ENCODE peak calls at places on chromosomes 16 and 17, in six cellular contexts. One of them, this sample, is unnamed.
A peak's percentile ranks its signal among the peaks of the same experiment; 100 is the strongest.

GRCh38 chr16:68155425-68155824 is 70.3 kb downstream of the NFATC3 start:
- DNase-seq in endothelial cell: no peak
- DNase-seq in stimulated activated CD4-positive, alpha-beta T cell treated with anti-CD3 and anti-CD28 coated beads, Interleukin-1b, Interleukin-23, amount 100 ng/mL, for 1 hour: no peak
- DNase-seq in NCI-H187: no peak
- DNase-seq in NCI-H446 treated with DMSO at 0.1 percent for 48 hours: no peak
- DNase-seq in ACHN: no peak
- DNase-seq in this sample: no peak

GRCh38 chr16:7239547-7239946 is 93.1 kb upstream of the RBFOX1 start:
- DNase-seq in ACHN: no peak
- DNase-seq in NCI-H446 treated with DMSO at 0.1 percent for 48 hours: no peak
- DNase-seq in stimulated activated CD4-positive, alpha-beta T cell treated with anti-CD3 and anti-CD28 coated beads, Interleukin-1b, Interleukin-23, amount 100 ng/mL, for 1 hour: no peak
- DNase-seq in endothelial cell: no peak
- DNase-seq in NCI-H187: no peak
- DNase-seq in this sample: no peak

GRCh38 chr17:62652251-62653001 is 25.0 kb downstream of the MRC2 start:
- DNase-seq in stimulated activated CD4-positive, alpha-beta T cell treated with anti-CD3 and anti-CD28 coated beads, Interleukin-1b, Interleukin-23, amount 100 ng/mL, for 1 hour: no peak
- DNase-seq in NCI-H446 treated with DMSO at 0.1 percent for 48 hours: no peak
- DNase-seq in NCI-H187: no peak
- DNase-seq in ACHN: peak; percentile 67
- DNase-seq in endothelial cell: peak; percentile 61
- DNase-seq in this sample: no peak

GRCh38 chr17:47705536-47706481 is 11.8 kb downstream of the TBKBP1 start:
- DNase-seq in NCI-H187: no peak
- DNase-seq in endothelial cell: no peak
- DNase-seq in NCI-H446 treated with DMSO at 0.1 percent for 48 hours: no peak
- DNase-seq in stimulated activated CD4-positive, alpha-beta T cell treated with anti-CD3 and anti-CD28 coated beads, Interleukin-1b, Interleukin-23, amount 100 ng/mL, for 1 hour: no peak
- DNase-seq in ACHN: no peak
- DNase-seq in this sample: peak; percentile 71

GRCh38 chr17:57356722-57357391 is 100.5 kb downstream of the MSI2 start:
- DNase-seq in endothelial cell: no peak
- DNase-seq in stimulated activated CD4-positive, alpha-beta T cell treated with anti-CD3 and anti-CD28 coated beads, Interleukin-1b, Interleukin-23, amount 100 ng/mL, for 1 hour: no peak
- DNase-seq in NCI-H446 treated with DMSO at 0.1 percent for 48 hours: no peak
- DNase-seq in NCI-H187: no peak
- DNase-seq in ACHN: peak; percentile 31
- DNase-seq in this sample: no peak

GRCh38 chr17:75681289-75681688 is 14.2 kb downstream of the SAP30BP start:
- DNase-seq in ACHN: no peak
- DNase-seq in NCI-H446 treated with DMSO at 0.1 percent for 48 hours: no peak
- DNase-seq in NCI-H187: no peak
- DNase-seq in stimulated activated CD4-positive, alpha-beta T cell treated with anti-CD3 and anti-CD28 coated beads, Interleukin-1b, Interleukin-23, amount 100 ng/mL, for 1 hour: no peak
- DNase-seq in endothelial cell: no peak
- DNase-seq in this sample: no peak

GRCh38 chr17:59572301-59572924 is 7.0 kb downstream of the DHX40 start:
- DNase-seq in ACHN: no peak
- DNase-seq in stimulated activated CD4-positive, alpha-beta T cell treated with anti-CD3 and anti-CD28 coated beads, Interleukin-1b, Interleukin-23, amount 100 ng/mL, for 1 hour: no peak
- DNase-seq in NCI-H446 treated with DMSO at 0.1 percent for 48 hours: no peak
- DNase-seq in NCI-H187: no peak
- DNase-seq in endothelial cell: no peak
- DNase-seq in this sample: no peak

GRCh38 chr17:40560592-40561293 is 4.5 kb downstream of the CCR7 start:
- DNase-seq in ACHN: peak; percentile 97
- DNase-seq in endothelial cell: no peak
- DNase-seq in NCI-H446 treated with DMSO at 0.1 percent for 48 hours: no peak
- DNase-seq in NCI-H187: no peak
- DNase-seq in stimulated activated CD4-positive, alpha-beta T cell treated with anti-CD3 and anti-CD28 coated beads, Interleukin-1b, Interleukin-23, amount 100 ng/mL, for 1 hour: no peak
- DNase-seq in this sample: no peak

GRCh38 chr16:64975821-64976220 is 146.0 kb downstream of the CDH11 start:
- DNase-seq in stimulated activated CD4-positive, alpha-beta T cell treated with anti-CD3 and anti-CD28 coated beads, Interleukin-1b, Interleukin-23, amount 100 ng/mL, for 1 hour: no peak
- DNase-seq in endothelial cell: no peak
- DNase-seq in NCI-H446 treated with DMSO at 0.1 percent for 48 hours: no peak
- DNase-seq in ACHN: no peak
- DNase-seq in NCI-H187: no peak
- DNase-seq in this sample: no peak

GRCh38 chr16:30786115-30786935 is 680 bp downstream of the ZNF629 start:
- DNase-seq in stimulated activated CD4-positive, alpha-beta T cell treated with anti-CD3 and anti-CD28 coated beads, Interleukin-1b, Interleukin-23, amount 100 ng/mL, for 1 hour: no peak
- DNase-seq in NCI-H446 treated with DMSO at 0.1 percent for 48 hours: no peak
- DNase-seq in NCI-H187: no peak
- DNase-seq in ACHN: peak; percentile 73
- DNase-seq in endothelial cell: peak; percentile 57
- DNase-seq in this sample: no peak

GRCh38 chr17:61458491-61459433 is 6.5 kb downstream of the TBX4 start:
- DNase-seq in endothelial cell: no peak
- DNase-seq in NCI-H187: no peak
- DNase-seq in ACHN: no peak
- DNase-seq in stimulated activated CD4-positive, alpha-beta T cell treated with anti-CD3 and anti-CD28 coated beads, Interleukin-1b, Interleukin-23, amount 100 ng/mL, for 1 hour: no peak
- DNase-seq in NCI-H446 treated with DMSO at 0.1 percent for 48 hours: no peak
- DNase-seq in this sample: no peak

GRCh38 chr16:66058181-66058580 is 308.3 kb upstream of the CDH5 start:
- DNase-seq in NCI-H187: no peak
- DNase-seq in ACHN: no peak
- DNase-seq in NCI-H446 treated with DMSO at 0.1 percent for 48 hours: no peak
- DNase-seq in endothelial cell: no peak
- DNase-seq in stimulated activated CD4-positive, alpha-beta T cell treated with anti-CD3 and anti-CD28 coated beads, Interleukin-1b, Interleukin-23, amount 100 ng/mL, for 1 hour: no peak
- DNase-seq in this sample: no peak

GRCh38 chr17:67362173-67362572 is 4.2 kb downstream of the PSMD12 start:
- DNase-seq in ACHN: no peak
- DNase-seq in stimulated activated CD4-positive, alpha-beta T cell treated with anti-CD3 and anti-CD28 coated beads, Interleukin-1b, Interleukin-23, amount 100 ng/mL, for 1 hour: no peak
- DNase-seq in NCI-H187: no peak
- DNase-seq in NCI-H446 treated with DMSO at 0.1 percent for 48 hours: no peak
- DNase-seq in endothelial cell: no peak
- DNase-seq in this sample: no peak

GRCh38 chr16:70437582-70438324 is 1.1 kb downstream of the ST3GAL2 start:
- DNase-seq in ACHN: peak; percentile 59
- DNase-seq in NCI-H187: no peak
- DNase-seq in endothelial cell: no peak
- DNase-seq in stimulated activated CD4-positive, alpha-beta T cell treated with anti-CD3 and anti-CD28 coated beads, Interleukin-1b, Interleukin-23, amount 100 ng/mL, for 1 hour: no peak
- DNase-seq in NCI-H446 treated with DMSO at 0.1 percent for 48 hours: no peak
- DNase-seq in this sample: no peak

GRCh38 chr17:4902540-4902939 is 358 bp downstream of the CHRNE start:
- DNase-seq in NCI-H446 treated with DMSO at 0.1 percent for 48 hours: no peak
- DNase-seq in stimulated activated CD4-positive, alpha-beta T cell treated with anti-CD3 and anti-CD28 coated beads, Interleukin-1b, Interleukin-23, amount 100 ng/mL, for 1 hour: no peak
- DNase-seq in ACHN: no peak
- DNase-seq in NCI-H187: no peak
- DNase-seq in endothelial cell: no peak
- DNase-seq in this sample: no peak

GRCh38 chr17:1714488-1714979 is 4.4 kb upstream of the TLCD2 start:
- DNase-seq in stimulated activated CD4-positive, alpha-beta T cell treated with anti-CD3 and anti-CD28 coated beads, Interleukin-1b, Interleukin-23, amount 100 ng/mL, for 1 hour: no peak
- DNase-seq in endothelial cell: peak; percentile 90
- DNase-seq in NCI-H187: no peak
- DNase-seq in NCI-H446 treated with DMSO at 0.1 percent for 48 hours: peak; percentile 71
- DNase-seq in ACHN: peak; percentile 99
- DNase-seq in this sample: no peak

GRCh38 chr16:70512456-70512855 is 10.9 kb downstream of the COG4 start:
- DNase-seq in stimulated activated CD4-positive, alpha-beta T cell treated with anti-CD3 and anti-CD28 coated beads, Interleukin-1b, Interleukin-23, amount 100 ng/mL, for 1 hour: no peak
- DNase-seq in NCI-H446 treated with DMSO at 0.1 percent for 48 hours: no peak
- DNase-seq in endothelial cell: no peak
- DNase-seq in NCI-H187: no peak
- DNase-seq in ACHN: peak; percentile 19
- DNase-seq in this sample: no peak

GRCh38 chr16:19118938-19119431 is 5.2 kb downstream of the ITPRIPL2 start:
- DNase-seq in NCI-H446 treated with DMSO at 0.1 percent for 48 hours: no peak
- DNase-seq in NCI-H187: no peak
- DNase-seq in ACHN: peak; percentile 91
- DNase-seq in endothelial cell: no peak
- DNase-seq in stimulated activated CD4-positive, alpha-beta T cell treated with anti-CD3 and anti-CD28 coated beads, Interleukin-1b, Interleukin-23, amount 100 ng/mL, for 1 hour: no peak
- DNase-seq in this sample: no peak

GRCh38 chr17:47891545-47892088 is 4.4 kb upstream of the SP2 start:
- DNase-seq in ACHN: no peak
- DNase-seq in NCI-H446 treated with DMSO at 0.1 percent for 48 hours: no peak
- DNase-seq in endothelial cell: no peak
- DNase-seq in stimulated activated CD4-positive, alpha-beta T cell treated with anti-CD3 and anti-CD28 coated beads, Interleukin-1b, Interleukin-23, amount 100 ng/mL, for 1 hour: no peak
- DNase-seq in NCI-H187: no peak
- DNase-seq in this sample: no peak

GRCh38 chr17:79305376-79305775 is 230.8 kb downstream of the ENGASE start:
- DNase-seq in ACHN: no peak
- DNase-seq in NCI-H187: no peak
- DNase-seq in endothelial cell: no peak
- DNase-seq in stimulated activated CD4-positive, alpha-beta T cell treated with anti-CD3 and anti-CD28 coated beads, Interleukin-1b, Interleukin-23, amount 100 ng/mL, for 1 hour: no peak
- DNase-seq in NCI-H446 treated with DMSO at 0.1 percent for 48 hours: no peak
- DNase-seq in this sample: no peak

GRCh38 chr16:67375161-67375560 is 18.1 kb downstream of the TPPP3 start:
- DNase-seq in stimulated activated CD4-positive, alpha-beta T cell treated with anti-CD3 and anti-CD28 coated beads, Interleukin-1b, Interleukin-23, amount 100 ng/mL, for 1 hour: no peak
- DNase-seq in ACHN: no peak
- DNase-seq in endothelial cell: no peak
- DNase-seq in NCI-H187: no peak
- DNase-seq in NCI-H446 treated with DMSO at 0.1 percent for 48 hours: no peak
- DNase-seq in this sample: no peak

GRCh38 chr17:8739104-8739503 is 5.5 kb downstream of the CCDC42 start:
- DNase-seq in NCI-H187: no peak
- DNase-seq in ACHN: no peak
- DNase-seq in stimulated activated CD4-positive, alpha-beta T cell treated with anti-CD3 and anti-CD28 coated beads, Interleukin-1b, Interleukin-23, amount 100 ng/mL, for 1 hour: no peak
- DNase-seq in NCI-H446 treated with DMSO at 0.1 percent for 48 hours: no peak
- DNase-seq in endothelial cell: no peak
- DNase-seq in this sample: no peak

GRCh38 chr16:77551352-77551751 is 116.5 kb upstream of the ADAMTS18 start:
- DNase-seq in NCI-H187: no peak
- DNase-seq in endothelial cell: no peak
- DNase-seq in NCI-H446 treated with DMSO at 0.1 percent for 48 hours: no peak
- DNase-seq in ACHN: no peak
- DNase-seq in stimulated activated CD4-positive, alpha-beta T cell treated with anti-CD3 and anti-CD28 coated beads, Interleukin-1b, Interleukin-23, amount 100 ng/mL, for 1 hour: no peak
- DNase-seq in this sample: no peak

GRCh38 chr17:12136646-12137045 is 116.0 kb downstream of the MAP2K4 start:
- DNase-seq in ACHN: no peak
- DNase-seq in stimulated activated CD4-positive, alpha-beta T cell treated with anti-CD3 and anti-CD28 coated beads, Interleukin-1b, Interleukin-23, amount 100 ng/mL, for 1 hour: no peak
- DNase-seq in NCI-H446 treated with DMSO at 0.1 percent for 48 hours: no peak
- DNase-seq in endothelial cell: no peak
- DNase-seq in NCI-H187: no peak
- DNase-seq in this sample: no peak

GRCh38 chr17:28357061-28357900 is at the start of gene POLDIP2:
- DNase-seq in ACHN: peak; percentile 96
- DNase-seq in endothelial cell: peak; percentile 96
- DNase-seq in stimulated activated CD4-positive, alpha-beta T cell treated with anti-CD3 and anti-CD28 coated beads, Interleukin-1b, Interleukin-23, amount 100 ng/mL, for 1 hour: peak; percentile 89
- DNase-seq in NCI-H187: peak; percentile 93
- DNase-seq in NCI-H446 treated with DMSO at 0.1 percent for 48 hours: peak; percentile 90
- DNase-seq in this sample: peak; percentile 91

GRCh38 chr17:37170881-37171460 is 204.8 kb upstream of the C17orf78 start:
- DNase-seq in NCI-H187: no peak
- DNase-seq in stimulated activated CD4-positive, alpha-beta T cell treated with anti-CD3 and anti-CD28 coated beads, Interleukin-1b, Interleukin-23, amount 100 ng/mL, for 1 hour: no peak
- DNase-seq in NCI-H446 treated with DMSO at 0.1 percent for 48 hours: no peak
- DNase-seq in ACHN: no peak
- DNase-seq in endothelial cell: no peak
- DNase-seq in this sample: no peak

GRCh38 chr16:57473176-57473840 is 10.8 kb downstream of the POLR2C start:
- DNase-seq in ACHN: no peak
- DNase-seq in stimulated activated CD4-positive, alpha-beta T cell treated with anti-CD3 and anti-CD28 coated beads, Interleukin-1b, Interleukin-23, amount 100 ng/mL, for 1 hour: no peak
- DNase-seq in NCI-H187: no peak
- DNase-seq in endothelial cell: no peak
- DNase-seq in NCI-H446 treated with DMSO at 0.1 percent for 48 hours: no peak
- DNase-seq in this sample: no peak

GRCh38 chr17:47257651-47258339 is 4.2 kb downstream of the ITGB3 start:
- DNase-seq in endothelial cell: no peak
- DNase-seq in NCI-H446 treated with DMSO at 0.1 percent for 48 hours: no peak
- DNase-seq in ACHN: peak; percentile 96
- DNase-seq in stimulated activated CD4-positive, alpha-beta T cell treated with anti-CD3 and anti-CD28 coated beads, Interleukin-1b, Interleukin-23, amount 100 ng/mL, for 1 hour: no peak
- DNase-seq in NCI-H187: no peak
- DNase-seq in this sample: no peak

GRCh38 chr16:70304892-70305448 is 6.0 kb downstream of the DDX19B start:
- DNase-seq in NCI-H187: no peak
- DNase-seq in ACHN: peak; percentile 33
- DNase-seq in NCI-H446 treated with DMSO at 0.1 percent for 48 hours: no peak
- DNase-seq in stimulated activated CD4-positive, alpha-beta T cell treated with anti-CD3 and anti-CD28 coated beads, Interleukin-1b, Interleukin-23, amount 100 ng/mL, for 1 hour: no peak
- DNase-seq in endothelial cell: no peak
- DNase-seq in this sample: no peak

GRCh38 chr16:11101283-11101682 is 154.7 kb downstream of the SOCS1 start:
- DNase-seq in NCI-H187: no peak
- DNase-seq in endothelial cell: no peak
- DNase-seq in stimulated activated CD4-positive, alpha-beta T cell treated with anti-CD3 and anti-CD28 coated beads, Interleukin-1b, Interleukin-23, amount 100 ng/mL, for 1 hour: no peak
- DNase-seq in ACHN: no peak
- DNase-seq in NCI-H446 treated with DMSO at 0.1 percent for 48 hours: no peak
- DNase-seq in this sample: no peak

GRCh38 chr17:48307814-48308411 is 122.1 kb downstream of the SKAP1 start:
- DNase-seq in ACHN: peak; percentile 71
- DNase-seq in NCI-H446 treated with DMSO at 0.1 percent for 48 hours: no peak
- DNase-seq in NCI-H187: peak; percentile 50
- DNase-seq in stimulated activated CD4-positive, alpha-beta T cell treated with anti-CD3 and anti-CD28 coated beads, Interleukin-1b, Interleukin-23, amount 100 ng/mL, for 1 hour: no peak
- DNase-seq in endothelial cell: peak; percentile 63
- DNase-seq in this sample: no peak

GRCh38 chr17:77375526-77375916 is 234.8 kb downstream of the SEC14L1 start:
- DNase-seq in stimulated activated CD4-positive, alpha-beta T cell treated with anti-CD3 and anti-CD28 coated beads, Interleukin-1b, Interleukin-23, amount 100 ng/mL, for 1 hour: no peak
- DNase-seq in ACHN: no peak
- DNase-seq in endothelial cell: no peak
- DNase-seq in NCI-H187: no peak
- DNase-seq in NCI-H446 treated with DMSO at 0.1 percent for 48 hours: no peak
- DNase-seq in this sample: no peak

GRCh38 chr16:27724491-27724878 is 174.5 kb downstream of the KATNIP start:
- DNase-seq in stimulated activated CD4-positive, alpha-beta T cell treated with anti-CD3 and anti-CD28 coated beads, Interleukin-1b, Interleukin-23, amount 100 ng/mL, for 1 hour: no peak
- DNase-seq in NCI-H446 treated with DMSO at 0.1 percent for 48 hours: no peak
- DNase-seq in ACHN: no peak
- DNase-seq in NCI-H187: no peak
- DNase-seq in endothelial cell: no peak
- DNase-seq in this sample: no peak

GRCh38 chr16:26665166-26665939 is 401.4 kb upstream of the C16orf82 start:
- DNase-seq in stimulated activated CD4-positive, alpha-beta T cell treated with anti-CD3 and anti-CD28 coated beads, Interleukin-1b, Interleukin-23, amount 100 ng/mL, for 1 hour: no peak
- DNase-seq in endothelial cell: no peak
- DNase-seq in ACHN: no peak
- DNase-seq in NCI-H187: peak; percentile 61
- DNase-seq in NCI-H446 treated with DMSO at 0.1 percent for 48 hours: no peak
- DNase-seq in this sample: no peak

GRCh38 chr17:16926591-16927451 is 45.1 kb downstream of the TNFRSF13B start:
- DNase-seq in NCI-H446 treated with DMSO at 0.1 percent for 48 hours: no peak
- DNase-seq in NCI-H187: no peak
- DNase-seq in ACHN: no peak
- DNase-seq in endothelial cell: no peak
- DNase-seq in stimulated activated CD4-positive, alpha-beta T cell treated with anti-CD3 and anti-CD28 coated beads, Interleukin-1b, Interleukin-23, amount 100 ng/mL, for 1 hour: no peak
- DNase-seq in this sample: no peak

GRCh38 chr17:77011173-77012011 is 129.4 kb upstream of the SEC14L1 start:
- DNase-seq in ACHN: peak; percentile 63
- DNase-seq in stimulated activated CD4-positive, alpha-beta T cell treated with anti-CD3 and anti-CD28 coated beads, Interleukin-1b, Interleukin-23, amount 100 ng/mL, for 1 hour: no peak
- DNase-seq in endothelial cell: peak; percentile 65
- DNase-seq in NCI-H187: peak; percentile 17
- DNase-seq in NCI-H446 treated with DMSO at 0.1 percent for 48 hours: peak; percentile 27
- DNase-seq in this sample: peak; percentile 50